ENCODE peak calls at places on chromosomes 2 and 18, in nine cellular contexts. R is upper lobe of right lung, W is hepatocyte, X is fibroblast of lung, F is OCI-LY7, U is WERI-Rb-1, S is A549, A is adrenal gland, C is heart right ventricle. H is an unnamed sample.

GRCh38 chr2:118943286-118943685 is 1.3 kb downstream of the MARCO start:
- DNase-seq in S (no peak), W (peak; percentile 12), C (no peak), X (no peak), A (no peak), F (no peak), U (no peak), R (no peak), H (no peak)

GRCh38 chr2:109486711-109487130 is 127.0 kb downstream of the SEPTIN10 start:
- DNase-seq in W (no peak), S (no peak), R (no peak), X (no peak), F (no peak), A (no peak), U (no peak), C (no peak), H (no peak)

GRCh38 chr2:162041465-162041864 is 32.5 kb downstream of the DPP4 start:
- DNase-seq in W (no peak), F (no peak), S (no peak), A (no peak), X (no peak), U (no peak), R (no peak), C (no peak), H (no peak)

GRCh38 chr2:137255990-137256389 is 490.6 kb downstream of the THSD7B start:
- DNase-seq in X (no peak), R (no peak), F (no peak), A (no peak), W (no peak), C (no peak), U (no peak), S (no peak), H (no peak)

GRCh38 chr2:120222186-120223033 is 790 bp downstream of the TMEM185B start:
- DNase-seq in R (no peak), A (no peak), F (no peak), S (no peak), W (no peak), X (no peak), C (no peak), U (no peak), H (no peak)

GRCh38 chr18:52451252-52451651 is 111.3 kb downstream of the DCC start:
- DNase-seq in W (no peak), A (no peak), F (no peak), C (no peak), U (no peak), R (no peak), X (no peak), S (no peak), H (no peak)

GRCh38 chr18:13615432-13615861 is 110.9 kb downstream of the FAM210A start:
- DNase-seq in A (no peak), S (no peak), X (no peak), F (peak; percentile 17), C (no peak), R (no peak), W (no peak), U (no peak), H (no peak)

GRCh38 chr2:144183744-144184143 is 336.2 kb downstream of the ZEB2 start:
- DNase-seq in W (peak; percentile 7), S (no peak), R (no peak), A (no peak), U (no peak), X (peak; percentile 84), F (peak; percentile 55), C (no peak), H (no peak)

GRCh38 chr2:241541564-241542277 is 16.8 kb upstream of the BOK start:
- DNase-seq in A (peak; percentile 2), X (no peak), S (no peak), R (no peak), W (peak; percentile 10), C (no peak), U (no peak), F (no peak), H (peak; percentile 9)

GRCh38 chr2:128455710-128456050 is 137.0 kb upstream of the HS6ST1 start:
- DNase-seq in A (no peak), R (no peak), S (no peak), W (no peak), X (no peak), C (no peak), F (no peak), U (no peak), H (no peak)

GRCh38 chr2:17416891-17417391 is 101.3 kb downstream of the RAD51AP2 start:
- DNase-seq in W (no peak), A (no peak), F (no peak), U (no peak), C (no peak), S (no peak), R (no peak), X (peak; percentile 84), H (no peak)

GRCh38 chr2:183153967-183154366 is 29.7 kb downstream of the NUP35 start:
- DNase-seq in C (no peak), A (no peak), W (no peak), R (no peak), S (no peak), F (no peak), U (no peak), X (no peak), H (no peak)

GRCh38 chr2:118319271-118319684 is 231.0 kb downstream of the INSIG2 start:
- DNase-seq in X (no peak), F (no peak), S (no peak), U (no peak), W (no peak), C (no peak), R (no peak), A (no peak), H (no peak)

GRCh38 chr2:144771348-144771747 is 251.4 kb upstream of the ZEB2 start:
- DNase-seq in R (no peak), A (no peak), C (no peak), F (no peak), U (no peak), W (no peak), S (no peak), X (no peak), H (no peak)

GRCh38 chr18:56532176-56532840 is 106.1 kb downstream of the TXNL1 start:
- DNase-seq in U (no peak), W (no peak), C (no peak), F (no peak), R (no peak), S (no peak), A (no peak), X (no peak), H (no peak)

GRCh38 chr2:169507698-169508097 is 1.8 kb upstream of the KLHL41 start:
- DNase-seq in U (no peak), R (no peak), W (peak; percentile 28), S (peak; percentile 63), X (peak; percentile 85), C (no peak), A (no peak), F (no peak), H (peak; percentile 58)

DNA sequence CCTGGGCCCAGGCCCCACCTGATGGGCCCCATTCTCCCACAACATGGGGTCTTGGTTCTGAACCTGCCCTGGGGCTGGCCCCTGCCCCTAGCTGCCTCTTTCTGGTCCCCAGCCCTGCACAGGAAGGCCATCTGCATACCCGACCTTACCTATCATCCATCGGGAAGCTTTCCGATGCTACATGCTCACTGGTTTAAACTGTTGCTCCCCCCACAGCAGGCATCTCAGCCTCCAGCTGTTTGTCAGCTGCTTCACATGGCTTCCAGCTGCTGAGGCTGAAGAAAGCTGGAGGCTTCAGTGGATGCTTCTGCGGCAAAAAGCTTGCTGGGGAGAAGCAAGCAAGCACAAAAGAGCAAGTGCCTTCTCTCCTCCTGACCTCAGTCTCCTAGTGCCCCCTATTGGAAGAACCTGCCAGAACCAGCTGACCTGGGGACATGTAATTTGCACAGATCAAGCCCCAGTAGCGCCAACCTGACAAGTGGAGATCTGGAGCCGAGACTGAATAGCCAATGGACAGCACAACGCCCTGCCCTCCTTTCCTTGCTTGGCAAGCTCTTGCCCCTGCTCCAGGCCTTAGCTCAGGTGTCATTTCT is 24.1 kb upstream of the RHOB start:
- DNase-seq in X (peak; percentile 89), W (no peak), F (peak; percentile 28), A (no peak), S (no peak), U (peak; percentile 46), R (no peak), C (peak; percentile 49), H (peak; percentile 57)
- H3K27ac ChIP-seq in X (peak overlapping the region; percentile 54), W (no peak overlapping the region), F (no peak overlapping the region), A (peak overlapping the region; percentile 90), S (no peak overlapping the region), U (no peak overlapping the region), R (peak overlapping the region; percentile 42), C (peak overlapping the region; percentile 15), H (no peak overlapping the region)

DNA sequence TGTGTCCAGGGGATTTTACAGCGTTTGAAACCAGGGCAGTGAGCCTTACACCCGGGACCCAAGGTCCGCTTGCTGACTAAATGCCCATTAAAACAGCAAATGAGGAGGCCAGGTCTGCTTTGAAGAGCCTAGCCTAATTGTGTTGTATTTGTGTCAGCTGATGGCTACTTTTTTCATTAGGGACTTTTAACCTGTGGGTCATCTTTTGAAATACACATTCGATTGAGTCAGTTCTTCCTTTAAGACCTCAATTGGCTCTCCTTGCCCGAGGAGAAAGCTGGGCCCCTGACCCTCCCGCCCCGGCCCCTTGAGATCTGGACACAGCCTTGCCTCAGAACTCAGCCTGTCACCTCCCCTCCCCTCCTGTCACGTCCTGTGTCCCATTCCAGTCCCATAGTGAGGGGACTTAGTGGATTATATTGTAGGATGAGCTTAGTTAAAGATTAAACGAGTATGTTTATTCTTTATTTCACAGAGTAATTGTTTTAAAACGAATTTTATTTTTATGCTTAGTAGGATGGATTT is 69.0 kb downstream of the KLHL29 start:
- DNase-seq in A (no peak), S (no peak), X (no peak), U (peak; percentile 85), C (no peak), W (no peak), F (no peak), R (no peak), H (no peak)
- H3K27ac ChIP-seq in A (peak overlapping the region; percentile 65), S (no peak overlapping the region), X (no peak overlapping the region), U (peak overlapping the region; percentile 51), C (no peak overlapping the region), W (peak overlapping the region; percentile 66), F (no peak overlapping the region), R (no peak overlapping the region), H (no peak overlapping the region)

GRCh38 chr2:95023222-95023597 is 2.3 kb upstream of the MAL start:
- DNase-seq in S (no peak), W (no peak), R (no peak), X (no peak), C (no peak), F (peak; percentile 30), A (no peak), U (peak; percentile 45), H (no peak)
- H3K27ac ChIP-seq in S (no peak overlapping the region), W (no peak overlapping the region), R (no peak overlapping the region), X (no peak overlapping the region), C (no peak overlapping the region), F (no peak overlapping the region), A (no peak overlapping the region), U (no peak overlapping the region), H (no peak overlapping the region)

GRCh38 chr2:134917958-134918517 is 584 bp upstream of the CCNT2 start:
- DNase-seq in X (no peak), F (peak; percentile 92), U (no peak), S (no peak), R (no peak), A (no peak), W (no peak), C (no peak), H (no peak)
- H3K27ac ChIP-seq in X (peak overlapping the region; percentile 100), F (peak overlapping the region; percentile 90), U (peak overlapping the region; percentile 99), S (peak overlapping the region; percentile 93), R (peak overlapping the region; percentile 99), A (peak overlapping the region; percentile 99), W (peak overlapping the region; percentile 99), C (peak overlapping the region; percentile 97), H (peak overlapping the region; percentile 99)

GRCh38 chr2:219442206-219443015 is 7.8 kb downstream of the SPEG start:
- DNase-seq in A (no peak), F (no peak), W (no peak), C (no peak), S (no peak), U (no peak), R (no peak), X (no peak), H (no peak)
- H3K27ac ChIP-seq in A (peak overlapping the region; percentile 29), F (no peak overlapping the region), W (peak overlapping the region; percentile 37), C (peak overlapping the region; percentile 92), S (peak overlapping the region; percentile 91), U (peak overlapping the region; percentile 39), R (no peak overlapping the region), X (no peak overlapping the region), H (no peak overlapping the region)

H was measured in cardiac muscle cell.